ENCODE peak calls at places on chromosomes 4 and X, in nine cellular contexts. C, W, P, D, A, J, Y, M and O are unnamed samples.
A peak's percentile ranks its signal among the peaks of the same experiment; 100 is the strongest.

GRCh38 chr4:130257271-130257670 is 1161.3 kb downstream of the C4orf33 start:
- DNase-seq in C (no peak), W (peak; percentile 22), P (no peak), D (peak; percentile 81), A (no peak), J (peak; percentile 59), Y (no peak), M (no peak), O (no peak)

GRCh38 chr4:54872246-54872645 is 214.5 kb downstream of the KIT start:
- DNase-seq in C (no peak), W (peak; percentile 35), P (no peak), D (peak; percentile 2), A (no peak), J (peak; percentile 78), Y (no peak), M (no peak), O (no peak)

GRCh38 chr4:83257811-83258210 is 26.8 kb downstream of the COQ2 start:
- DNase-seq in C (no peak), W (no peak), P (no peak), D (no peak), A (no peak), J (peak; percentile 18), Y (no peak), M (no peak), O (no peak)

GRCh38 chr4:80266267-80266901 is at the start of gene FGF5:
- DNase-seq in C (peak; percentile 48), W (peak; percentile 94), P (peak; percentile 63), D (peak; percentile 86), A (no peak), J (peak; percentile 89), Y (peak; percentile 18), M (peak; percentile 30), O (peak; percentile 20)

GRCh38 chr4:185374027-185374426 is 21.7 kb downstream of the LRP2BP start:
- DNase-seq in C (no peak), W (no peak), P (no peak), D (no peak), A (no peak), J (no peak), Y (no peak), M (no peak), O (no peak)

GRCh38 chrX:19824603-19825002 is 62.8 kb downstream of the SH3KBP1 start:
- DNase-seq in C (no peak), W (peak; percentile 45), P (no peak), D (peak; percentile 80), A (no peak), J (peak; percentile 79), Y (no peak), M (no peak), O (no peak)

GRCh38 chrX:70032797-70033196 is 16.9 kb downstream of the AWAT2 start:
- DNase-seq in C (no peak), W (no peak), P (no peak), D (no peak), A (no peak), J (no peak), Y (no peak), M (no peak), O (no peak)

GRCh38 chr4:1512081-1512737 is 106.0 kb upstream of the NKX1-1 start:
- DNase-seq in C (no peak), W (no peak), P (no peak), D (no peak), A (no peak), J (no peak), Y (no peak), M (no peak), O (no peak)

GRCh38 chrX:70664726-70665125 is 220.1 kb downstream of the DLG3 start:
- DNase-seq in C (no peak), W (peak; percentile 30), P (peak; percentile 63), D (peak; percentile 2), A (no peak), J (peak; percentile 39), Y (no peak), M (no peak), O (peak; percentile 6)

GRCh38 chrX:150693782-150694574 is 782 bp downstream of the MTMR1 start:
- DNase-seq in C (peak; percentile 77), W (peak; percentile 79), P (peak; percentile 91), D (peak; percentile 68), A (peak; percentile 42), J (peak; percentile 74), Y (peak; percentile 77), M (no peak), O (peak; percentile 90)

GRCh38 chr4:26256016-26256415 is 64.8 kb upstream of the RBPJ start:
- DNase-seq in C (no peak), W (peak; percentile 33), P (no peak), D (peak; percentile 20), A (no peak), J (peak; percentile 33), Y (no peak), M (no peak), O (no peak)

GRCh38 chr4:113969935-113970334 is 9.5 kb downstream of the ARSJ start:
- DNase-seq in C (no peak), W (no peak), P (no peak), D (peak; percentile 30), A (no peak), J (peak; percentile 59), Y (no peak), M (no peak), O (no peak)

GRCh38 chr4:162349395-162349794 is 185.6 kb upstream of the FSTL5 start:
- DNase-seq in C (no peak), W (no peak), P (no peak), D (no peak), A (no peak), J (no peak), Y (no peak), M (no peak), O (no peak)

GRCh38 chrX:2635366-2635765 is 55.7 kb upstream of the CD99 start:
- DNase-seq in C (no peak), W (no peak), P (no peak), D (no peak), A (no peak), J (no peak), Y (no peak), M (no peak), O (no peak)

GRCh38 chrX:115642304-115642703 is 81.3 kb downstream of the PLS3 start:
- DNase-seq in C (no peak), W (no peak), P (no peak), D (no peak), A (no peak), J (no peak), Y (no peak), M (no peak), O (no peak)

GRCh38 chrX:34632404-34632803 is 24.7 kb downstream of the TMEM47 start:
- DNase-seq in C (no peak), W (no peak), P (no peak), D (no peak), A (no peak), J (no peak), Y (no peak), M (no peak), O (no peak)

GRCh38 chr4:78939667-78940008 is 400 bp upstream of the PAQR3 start:
- DNase-seq in C (no peak), W (peak; percentile 12), P (no peak), D (no peak), A (no peak), J (no peak), Y (no peak), M (no peak), O (no peak)

GRCh38 chr4:54384563-54384962 is 155.5 kb downstream of the PDGFRA start:
- DNase-seq in C (peak; percentile 1), W (peak; percentile 39), P (no peak), D (peak; percentile 10), A (no peak), J (peak; percentile 55), Y (peak; percentile 42), M (no peak), O (no peak)

GRCh38 chrX:10017866-10018265 is 50.7 kb downstream of the CLDN34 start:
- DNase-seq in C (no peak), W (peak; percentile 65), P (no peak), D (peak; percentile 77), A (no peak), J (peak; percentile 93), Y (no peak), M (no peak), O (no peak)

GRCh38 chrX:2427147-2427546 is 73.6 kb downstream of the DHRSX start:
- DNase-seq in C (no peak), W (no peak), P (no peak), D (no peak), A (no peak), J (no peak), Y (no peak), M (no peak), O (no peak)

GRCh38 chr4:171644430-171645057 is 168.7 kb upstream of the GALNTL6 start:
- DNase-seq in C (no peak), W (no peak), P (no peak), D (no peak), A (no peak), J (no peak), Y (no peak), M (no peak), O (peak; percentile 27)

GRCh38 chrX:3639236-3639635 is 74.2 kb downstream of the PRKX start:
- DNase-seq in C (no peak), W (no peak), P (no peak), D (no peak), A (no peak), J (no peak), Y (no peak), M (no peak), O (no peak)

GRCh38 chr4:82801910-82802521 is 3.4 kb upstream of the SCD5 start:
- DNase-seq in C (no peak), W (peak; percentile 51), P (no peak), D (peak; percentile 22), A (no peak), J (peak; percentile 51), Y (no peak), M (no peak), O (no peak)

GRCh38 chr4:178205826-178206225 is 763.6 kb upstream of the AGA start:
- DNase-seq in C (no peak), W (peak; percentile 2), P (no peak), D (peak; percentile 26), A (no peak), J (peak; percentile 58), Y (no peak), M (no peak), O (no peak)

GRCh38 chrX:120727911-120728310 is 98.1 kb upstream of the C1GALT1C1 start:
- DNase-seq in C (no peak), W (no peak), P (no peak), D (no peak), A (no peak), J (no peak), Y (no peak), M (no peak), O (no peak)

GRCh38 chrX:21821875-21822274 is 17.5 kb upstream of the MBTPS2 start:
- DNase-seq in C (no peak), W (no peak), P (no peak), D (no peak), A (no peak), J (no peak), Y (no peak), M (no peak), O (no peak)

GRCh38 chr4:41140410-41140809 is 73.9 kb downstream of the APBB2 start:
- DNase-seq in C (no peak), W (no peak), P (no peak), D (no peak), A (no peak), J (no peak), Y (no peak), M (no peak), O (no peak)

GRCh38 chr4:81465668-81466357 is 5.9 kb downstream of the RASGEF1B start:
- DNase-seq in C (no peak), W (no peak), P (no peak), D (no peak), A (no peak), J (no peak), Y (no peak), M (no peak), O (no peak)

GRCh38 chr4:102263024-102263787 is 82.1 kb downstream of the SLC39A8 start:
- DNase-seq in C (peak; percentile 6), W (peak; percentile 28), P (peak; percentile 70), D (peak; percentile 59), A (no peak), J (peak; percentile 60), Y (no peak), M (no peak), O (peak; percentile 39)

GRCh38 chr4:10684631-10685030 is at the start of gene CLNK:
- DNase-seq in C (no peak), W (no peak), P (no peak), D (no peak), A (no peak), J (no peak), Y (no peak), M (no peak), O (peak; percentile 55)

GRCh38 chrX:154123241-154124219 is 20.5 kb upstream of the OPN1LW start:
- DNase-seq in C (peak; percentile 37), W (no peak), P (peak; percentile 84), D (no peak), A (no peak), J (peak; percentile 58), Y (peak; percentile 58), M (no peak), O (peak; percentile 34)